ENCODE peak calls at places on chromosomes 12 and 14, in six cellular contexts. Q is IMR-90, A is testis, J is sigmoid colon, G is Peyer's patch, P is ovary. V is an unnamed sample. For H3K27me3, the result is how much of the 10 kb centered on the place peaks cover.

GRCh38 chr14:49988080-49988990 is 95.5 kb downstream of the ARF6 start:
- DNase-seq in P (no peak), A (no peak), G (no peak), Q (no peak), J (no peak), V (no peak)

GRCh38 chr12:99915251-99916082 is 69.3 kb downstream of the ANKS1B start:
- DNase-seq in J (no peak), A (no peak), G (no peak), Q (peak), P (no peak), V (no peak)

GRCh38 chr12:124348659-124349380 is 53.9 kb downstream of the RFLNA start:
- DNase-seq in G (no peak), J (no peak), Q (no peak), A (no peak), P (no peak), V (no peak)

GRCh38 chr12:83016226-83016835 is 329.6 kb downstream of the TMTC2 start:
- DNase-seq in P (peak), G (no peak), A (peak), J (peak), Q (peak), V (peak)

GRCh38 chr12:89706551-89707348 is 1.9 kb downstream of the ATP2B1 start:
- DNase-seq in G (no peak), Q (peak), P (peak), A (peak), J (peak), V (no peak)

GRCh38 chr14:24334431-24335271 is at the start of gene ADCY4:
- DNase-seq in J (no peak), G (peak), Q (no peak), A (no peak), P (no peak), V (no peak)

GRCh38 chr14:38721822-38722431 is 381.1 kb downstream of the SEC23A start:
- DNase-seq in P (peak), Q (peak), G (peak), A (peak), J (no peak), V (peak)

GRCh38 chr12:75831413-75831812 is 200.2 kb downstream of the PHLDA1 start:
- DNase-seq in Q (peak), A (no peak), P (no peak), G (no peak), J (no peak), V (no peak)

GRCh38 chr12:6295187-6295811 is 15.2 kb upstream of the PLEKHG6 start:
- DNase-seq in J (peak), A (no peak), P (no peak), Q (peak), G (peak), V (peak)

GRCh38 chr12:65510584-65511050 is 232.1 kb downstream of the MSRB3 start:
- DNase-seq in A (peak), J (no peak), Q (no peak), P (peak), G (no peak), V (peak)

GRCh38 chr12:2555487-2556082 is 239.2 kb upstream of the FKBP4 start:
- DNase-seq in G (no peak), J (no peak), P (no peak), Q (no peak), A (no peak), V (no peak)

GRCh38 chr12:31959701-31960391 is 631 bp downstream of the RESF1 start:
- DNase-seq in G (peak), A (peak), P (peak), J (peak), Q (peak), V (peak)

GRCh38 chr14:68124885-68125731 is 305.5 kb downstream of the RAD51B start:
- DNase-seq in P (no peak), J (no peak), Q (peak), G (no peak), A (no peak), V (no peak)

GRCh38 chr12:104011265-104011664 is 38.7 kb downstream of the GLT8D2 start:
- DNase-seq in A (no peak), P (no peak), Q (peak), G (no peak), J (no peak), V (no peak)

GRCh38 chr12:13727707-13728147 is 253.7 kb downstream of the GRIN2B start:
- DNase-seq in A (no peak), J (no peak), G (no peak), Q (no peak), P (no peak), V (no peak)

GRCh38 chr14:100656996-100657395 is 69.7 kb upstream of the DLK1 start:
- DNase-seq in A (no peak), Q (no peak), P (no peak), G (no peak), J (no peak), V (no peak)

GRCh38 chr14:53952533-53952932 is 4.1 kb downstream of the BMP4 start:
- DNase-seq in P (peak), Q (no peak), A (no peak), J (no peak), G (no peak), V (no peak)

GRCh38 chr12:66600805-66601392 is 78.0 kb downstream of the GRIP1 start:
- DNase-seq in J (no peak), A (no peak), P (no peak), Q (no peak), G (no peak), V (no peak)

GRCh38 chr14:69316449-69317391 is 56.8 kb downstream of the GALNT16 start:
- DNase-seq in J (peak), Q (peak), G (no peak), A (peak), P (peak), V (no peak)

GRCh38 chr12:40834321-40834720 is 142.1 kb downstream of the CNTN1 start:
- DNase-seq in P (no peak), J (no peak), G (no peak), A (no peak), Q (no peak), V (no peak)

GRCh38 chr12:92648242-92649031 is 54.4 kb upstream of the PLEKHG7 start:
- DNase-seq in P (no peak), G (no peak), Q (peak), J (no peak), A (no peak), V (no peak)

GRCh38 chr12:6041891-6042290 is 82.6 kb downstream of the VWF start:
- DNase-seq in G (no peak), Q (peak), J (no peak), P (no peak), A (no peak), V (no peak)

GRCh38 chr12:57759360-57759980 is 4.6 kb downstream of the MARCHF9 start:
- DNase-seq in Q (no peak), J (no peak), A (no peak), G (no peak), P (no peak), V (no peak)

GRCh38 chr14:34437729-34438080 is 24.3 kb downstream of the SPTSSA start:
- DNase-seq in A (no peak), P (no peak), J (no peak), Q (no peak), G (no peak), V (no peak)

GRCh38 chr12:124456652-124457152 is 110.7 kb downstream of the NCOR2 start:
- DNase-seq in A (no peak), Q (no peak), G (no peak), J (peak), P (no peak), V (no peak)

GRCh38 chr12:75690556-75690955 is 179.1 kb upstream of the KRR1 start:
- DNase-seq in J (no peak), P (no peak), A (no peak), G (no peak), Q (peak), V (no peak)

GRCh38 chr14:35682802-35683201 is 126.3 kb downstream of the RALGAPA1 start:
- DNase-seq in A (no peak), Q (peak), J (no peak), G (no peak), P (no peak), V (no peak)

GRCh38 chr14:75223664-75224154 is 47.3 kb upstream of the TMED10 start:
- DNase-seq in G (no peak), P (no peak), J (peak), A (peak), Q (peak), V (no peak)

GRCh38 chr14:105487449-105487985 is 831 bp downstream of the CRIP1 start:
- DNase-seq in P (no peak), Q (no peak), A (no peak), G (peak), J (no peak), V (peak)

GRCh38 chr12:80299976-80300375 is 144.1 kb upstream of the PTPRQ start:
- DNase-seq in G (no peak), Q (no peak), J (no peak), A (no peak), P (no peak), V (no peak)

GRCh38 chr12:8917031-8917430 is 2.7 kb downstream of the PHC1 start:
- DNase-seq in J (no peak), G (no peak), P (no peak), A (no peak), Q (no peak), V (no peak)

GRCh38 chr14:69901113-69901951 is 22.1 kb downstream of the SMOC1 start:
- DNase-seq in G (no peak), A (no peak), P (no peak), J (no peak), Q (peak), V (no peak)

DNA sequence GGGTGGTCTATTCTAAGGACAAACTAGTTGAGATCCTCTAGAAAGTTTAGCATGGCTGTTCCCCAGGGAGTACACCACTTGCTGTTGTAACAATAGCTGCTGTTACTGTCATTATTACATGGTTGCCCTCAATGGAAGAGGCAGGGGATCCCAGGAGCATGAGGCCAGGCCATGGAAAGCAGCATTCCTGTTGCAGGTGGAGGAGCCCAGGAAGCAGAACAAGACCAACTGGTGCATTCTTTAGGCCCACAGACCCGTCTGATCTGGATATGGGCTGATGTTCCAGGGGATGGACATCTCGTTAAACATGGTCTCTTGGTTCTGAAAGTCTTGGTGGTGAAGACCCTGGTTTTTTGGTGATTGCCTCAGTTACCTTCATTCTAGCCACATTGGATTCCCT is 109.2 kb upstream of the WSCD2 start:
- DNase-seq in A (no peak), P (no peak), G (no peak), J (no peak), Q (no peak), V (no peak)
- H3K27me3 ChIP-seq in A (under half), P (under half), G (under half), J (under half), Q (under half), V (under half)

DNA sequence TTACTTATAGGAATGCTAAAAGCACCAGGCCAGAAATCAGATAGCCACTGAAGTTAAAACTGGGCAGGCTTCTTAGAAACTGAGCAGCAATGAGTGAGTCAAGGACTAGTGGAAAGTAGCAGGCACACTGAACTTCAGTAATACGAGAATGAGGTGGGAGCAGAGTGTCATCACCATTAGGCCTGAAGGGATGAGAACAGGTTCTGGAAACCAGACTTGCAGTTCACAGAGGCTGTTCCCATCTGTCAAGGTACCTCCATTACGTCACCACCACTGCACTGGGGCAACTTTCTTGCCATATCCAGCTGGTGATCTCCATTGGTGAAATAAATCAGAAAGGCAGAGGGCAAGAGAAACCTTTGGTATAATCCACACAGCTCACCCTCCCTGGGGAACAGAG is 15.6 kb downstream of the ZNF10 start:
- DNase-seq in G (no peak), P (no peak), A (no peak), J (no peak), Q (no peak), V (no peak)
- TF ChIP-seq POLR2A in G (no peak), P (no peak), A (no peak), J (no peak), Q (no peak), V (no peak)

DNA sequence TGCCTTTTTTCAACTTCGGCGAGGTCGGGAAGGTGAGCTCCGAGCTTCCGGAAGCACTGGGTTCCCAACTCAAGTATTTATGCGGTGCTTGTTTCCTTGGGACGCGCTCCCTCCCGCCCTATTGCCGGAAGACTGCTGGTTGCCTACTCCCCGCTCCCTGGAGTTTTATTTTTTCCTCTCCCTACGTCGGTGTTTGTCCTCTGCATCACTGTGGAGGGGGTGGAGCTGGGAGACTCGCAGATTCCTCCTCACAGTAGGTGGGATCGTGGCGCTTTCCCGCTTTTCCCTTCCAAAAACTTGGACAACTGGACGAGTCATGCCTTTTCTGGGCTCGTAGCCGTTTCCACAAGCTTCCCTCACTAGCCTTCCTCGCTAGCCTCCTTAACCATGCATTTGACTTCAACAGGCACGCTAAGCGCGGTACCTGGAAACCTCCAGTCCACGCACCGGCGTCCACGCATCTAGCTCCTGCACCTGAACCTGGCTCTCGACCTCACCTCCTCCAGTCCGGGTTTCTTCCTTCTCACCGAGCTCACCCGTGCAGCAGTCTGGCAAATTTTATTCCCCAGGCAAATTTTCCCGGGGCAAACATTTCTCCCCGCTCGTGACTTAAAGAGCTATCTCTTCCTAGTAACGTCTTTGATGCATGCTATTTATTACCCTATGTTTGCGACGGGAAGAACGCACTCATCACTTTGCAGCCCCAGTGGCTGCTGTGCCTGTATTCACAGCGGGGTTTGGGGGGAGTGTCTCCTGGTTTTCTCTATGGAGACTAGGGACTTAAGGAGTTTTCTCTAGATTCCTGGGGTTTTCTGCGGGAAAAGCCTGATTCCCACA is at the start of gene AVPR1A:
- DNase-seq in G (peak), P (no peak), Q (no peak), A (peak), J (no peak), V (no peak)
- H3K27me3 ChIP-seq in G (under half), P (under half), Q (under half), A (under half), J (under half), V (under half)

GRCh38 chr12:130871286-130872178 is at the start of gene RAN:
- DNase-seq in Q (peak), J (peak), G (peak), A (peak), P (peak), V (peak)
- TF ChIP-seq POLR2A in Q (peak), J (no peak), G (no peak), A (no peak), P (peak), V (no peak)

GRCh38 chr12:113861708-113862312 is 104.3 kb downstream of the RBM19 start:
- DNase-seq in J (no peak), G (no peak), A (no peak), P (no peak), Q (peak), V (no peak)
- H3K27me3 ChIP-seq in J (under half), G (under half), A (under half), P (under half), Q (under half), V (under half)

DNA sequence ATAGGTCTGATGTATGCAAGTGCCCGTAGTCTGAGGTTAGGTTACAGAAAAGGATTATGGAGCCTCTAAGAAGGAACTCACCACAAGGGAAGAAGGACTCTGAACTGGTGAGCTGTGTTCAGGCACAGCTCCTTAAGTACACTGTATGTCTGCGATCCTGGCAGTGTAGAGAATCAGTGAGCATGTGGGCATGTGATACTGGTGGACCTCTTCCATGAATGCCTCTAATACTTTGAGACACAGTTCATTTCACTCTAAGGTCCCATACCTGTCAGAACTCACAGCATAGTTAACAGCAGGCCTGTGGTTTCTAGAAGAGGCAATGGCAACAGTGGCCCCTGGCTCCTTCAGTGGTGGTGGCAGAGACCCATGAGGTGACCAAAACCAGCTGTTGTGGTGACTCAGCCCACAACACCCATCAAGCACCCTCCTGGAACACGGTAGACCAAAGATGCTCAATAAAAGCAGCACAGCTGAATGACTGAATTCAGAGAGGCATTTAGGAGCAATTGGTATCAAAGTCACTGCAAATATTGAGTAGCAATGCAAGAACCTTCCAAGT is 6.9 kb upstream of the OR6J1 start:
- DNase-seq in Q (no peak), P (no peak), J (no peak), G (no peak), A (no peak), V (no peak)
- TF ChIP-seq POLR2A in Q (no peak), P (no peak), J (no peak), G (no peak), A (no peak), V (no peak)

GRCh38 chr12:1531654-1532366 is 62.6 kb downstream of the FBXL14 start:
- DNase-seq in Q (no peak), A (no peak), P (no peak), G (no peak), J (no peak), V (no peak)
- H3K27me3 ChIP-seq in Q (under half), A (under half), P (under half), G (under half), J (under half), V (under half)

GRCh38 chr14:89634037-89634436 is 217.0 kb upstream of the FOXN3 start:
- DNase-seq in J (no peak), Q (no peak), G (no peak), A (no peak), P (no peak), V (no peak)
- TF ChIP-seq POLR2A in J (no peak), Q (no peak), G (no peak), A (no peak), P (no peak), V (no peak)

GRCh38 chr12:12007713-12008231 is 63.0 kb upstream of the BCL2L14 start:
- DNase-seq in A (no peak), P (no peak), Q (no peak), G (no peak), J (no peak), V (no peak)
- H3K27me3 ChIP-seq in A (under half), P (under half), Q (under half), G (under half), J (under half), V (under half)

V was measured in stomach.